ENCODE peak calls at places on chromosomes 11 and 22, in four cellular contexts. U is GM12878, G is K562, L is HepG2. B is an unnamed sample.

GRCh38 chr11:123239371-123240150 is 44.5 kb upstream of the CLMP start:
- DNase-seq in L (no peak), U (no peak), G (no peak), B (no peak)

GRCh38 chr11:92226331-92227232 is 2.0 kb downstream of the FAT3 start:
- DNase-seq in L (no peak), G (no peak), U (no peak), B (peak)

GRCh38 chr11:11662578-11662977 is 40.8 kb upstream of the GALNT18 start:
- DNase-seq in G (no peak), U (peak), L (no peak), B (no peak)

GRCh38 chr11:10026514-10026913 is 267.5 kb downstream of the SBF2 start:
- DNase-seq in U (no peak), G (no peak), L (no peak), B (no peak)

GRCh38 chr11:4064278-4064955 is 30.2 kb upstream of the RRM1 start:
- DNase-seq in U (no peak), G (no peak), L (no peak), B (no peak)

GRCh38 chr11:27174026-27174425 is 133.4 kb downstream of the BBOX1 start:
- DNase-seq in U (no peak), L (peak), G (no peak), B (no peak)

GRCh38 chr11:134901536-134901935 is 489.5 kb upstream of the B3GAT1 start:
- DNase-seq in L (no peak), G (no peak), U (no peak), B (no peak)

GRCh38 chr11:80937831-80938230 is 1497.0 kb upstream of the TENM4 start:
- DNase-seq in G (no peak), L (no peak), U (no peak), B (no peak)

GRCh38 chr11:130162733-130163132 is 3.2 kb downstream of the ST14 start:
- DNase-seq in G (no peak), L (no peak), U (no peak), B (no peak)

GRCh38 chr22:30717952-30718351 is 23.3 kb downstream of the OSBP2 start:
- DNase-seq in U (no peak), L (no peak), G (no peak), B (no peak)

GRCh38 chr11:114832532-114833125 is 154.3 kb downstream of the NXPE2 start:
- DNase-seq in L (no peak), G (no peak), U (no peak), B (no peak)

GRCh38 chr11:71086687-71087258 is 165.6 kb downstream of the SHANK2 start:
- DNase-seq in G (peak), L (peak), U (no peak), B (peak)

GRCh38 chr22:25700996-25701815 is 40.8 kb upstream of the MYO18B start:
- DNase-seq in G (no peak), U (no peak), L (no peak), B (no peak)

GRCh38 chr11:44574620-44575287 is 9.3 kb downstream of the CD82 start:
- DNase-seq in L (no peak), G (no peak), U (peak), B (no peak)

GRCh38 chr11:116454020-116454645 is 318.7 kb downstream of the BUD13 start:
- DNase-seq in G (peak), L (peak), U (no peak), B (peak)

GRCh38 chr11:27514558-27514957 is 8.0 kb upstream of the LIN7C start:
- DNase-seq in G (no peak), L (no peak), U (no peak), B (no peak)

DNA sequence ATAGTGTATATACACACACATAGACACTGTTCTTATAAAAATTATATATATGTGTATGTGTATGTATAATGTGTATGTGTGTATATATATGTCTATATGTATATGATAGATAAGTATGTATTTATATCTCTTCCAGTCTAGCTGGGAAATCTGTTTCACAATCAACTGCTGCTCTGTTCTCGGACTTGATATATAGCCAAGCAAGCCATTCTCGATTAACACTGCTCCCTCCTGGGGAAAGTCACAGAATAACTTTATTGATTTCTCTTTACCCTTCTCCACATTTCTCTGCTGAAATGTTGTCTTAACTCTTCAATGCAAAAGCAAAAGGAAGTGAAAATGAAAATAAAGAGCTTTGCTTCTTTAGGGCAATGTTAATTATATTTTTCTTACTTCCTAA is 2.2 kb downstream of the BLID start:
- DNase-seq in U (no peak), L (no peak), G (no peak), B (no peak)
- TF ChIP-seq TARDBP in U (no peak), L (no peak), G (no peak), B (no peak)

GRCh38 chr22:32546480-32546879 is 71.9 kb downstream of the FBXO7 start:
- DNase-seq in U (no peak), G (no peak), L (no peak), B (no peak)

GRCh38 chr22:32545801-32546200 is 71.2 kb downstream of the FBXO7 start:
- DNase-seq in G (no peak), L (peak), U (no peak), B (no peak)

GRCh38 chr22:32543020-32543357 is 68.4 kb downstream of the FBXO7 start:
- DNase-seq in G (no peak), U (no peak), L (no peak), B (no peak)

GRCh38 chr22:32546935-32547334 is 72.3 kb downstream of the FBXO7 start:
- DNase-seq in L (no peak), G (no peak), U (no peak), B (no peak)

GRCh38 chr22:32544953-32545558 is 70.4 kb downstream of the FBXO7 start:
- DNase-seq in G (no peak), L (no peak), U (no peak), B (no peak)
- TF ChIP-seq SP1 in G (no peak), L (no peak), U (no peak), B (no peak)

GRCh38 chr22:45473626-45474237 is 29.0 kb upstream of the FBLN1 start:
- DNase-seq in G (no peak), U (no peak), L (peak), B (no peak)
- TF ChIP-seq TARDBP in G (no peak), U (no peak), L (no peak), B (no peak)

GRCh38 chr22:49303781-49304461 is 523.8 kb downstream of the BRD1 start:
- DNase-seq in U (no peak), L (no peak), G (no peak), B (no peak)

GRCh38 chr22:49302150-49302460 is 525.6 kb downstream of the BRD1 start:
- DNase-seq in L (no peak), G (no peak), U (no peak), B (no peak)

GRCh38 chr22:49301398-49302149 is 526.1 kb downstream of the BRD1 start:
- DNase-seq in G (no peak), L (no peak), U (no peak), B (no peak)

GRCh38 chr22:49303061-49303735 is 524.5 kb downstream of the BRD1 start:
- DNase-seq in U (no peak), L (no peak), G (no peak), B (no peak)

GRCh38 chr22:49302530-49302929 is 525.1 kb downstream of the BRD1 start:
- DNase-seq in L (no peak), U (no peak), G (no peak), B (no peak)
- TF ChIP-seq SP1 in L (no peak), U (no peak), G (no peak), B (no peak)

GRCh38 chr11:73249858-73250773 is 22.0 kb upstream of the P2RY6 start:
- DNase-seq in U (no peak), L (no peak), G (no peak), B (no peak)
- TF ChIP-seq TARDBP in U (no peak), L (no peak), G (no peak), B (no peak)

DNA sequence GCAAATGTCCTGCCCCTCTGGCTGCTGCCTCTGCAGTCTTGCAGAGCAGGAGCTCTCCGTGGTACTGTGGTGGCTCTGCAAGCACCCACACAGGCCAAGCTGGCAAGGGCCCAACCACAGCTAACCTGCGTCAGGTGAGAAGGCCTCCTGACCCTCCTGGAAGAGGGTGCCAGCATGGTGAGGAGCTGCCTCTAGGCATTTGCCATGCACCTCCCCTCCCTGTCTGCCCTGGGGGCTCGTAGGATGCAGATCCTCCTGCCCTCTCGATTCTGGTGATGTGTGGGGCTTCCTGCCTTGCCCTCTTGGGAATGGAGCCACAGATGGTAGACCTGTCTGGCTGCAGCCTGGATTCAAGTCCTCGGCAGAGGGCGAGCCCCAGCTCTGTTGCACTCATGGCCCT is 1408.8 kb downstream of the TBC1D22A start:
- DNase-seq in U (no peak), L (no peak), G (no peak), B (no peak)
- TF ChIP-seq SP1 in U (no peak), L (no peak), G (no peak), B (no peak)

GRCh38 chr11:64224891-64225607 is 937 bp downstream of the TRPT1 start:
- DNase-seq in G (no peak), L (no peak), U (no peak), B (no peak)
- TF ChIP-seq TARDBP in G (no peak), L (no peak), U (no peak), B (no peak)

B was measured in HEK293T.